ENCODE peak calls at places on chromosomes 7 and 10, in seven cellular contexts. Z, U, L, T, W, H and S are unnamed samples.

GRCh38 chr10:119120413-119120867 is 16.5 kb downstream of the DENND10 start:
- DNase-seq in Z (no peak), W (no peak), T (no peak), L (no peak), H (peak), U (peak), S (no peak)

GRCh38 chr7:95933618-95934017 is 161.3 kb downstream of the DYNC1I1 start:
- DNase-seq in Z (no peak), L (no peak), U (no peak), T (no peak), H (no peak), W (no peak), S (no peak)

GRCh38 chr7:91046322-91047088 is 217.7 kb upstream of the FZD1 start:
- DNase-seq in T (no peak), H (no peak), L (no peak), Z (no peak), U (no peak), W (no peak), S (no peak)

GRCh38 chr10:47165711-47166404 is 134.1 kb upstream of the GDF10 start:
- DNase-seq in L (no peak), W (no peak), U (no peak), Z (peak), T (peak), H (no peak), S (no peak)

GRCh38 chr10:123538401-123539320 is 127.5 kb upstream of the GPR26 start:
- DNase-seq in T (no peak), U (no peak), Z (no peak), L (no peak), H (no peak), W (no peak), S (no peak)

GRCh38 chr10:128150045-128150493 is 23.8 kb upstream of the MKI67 start:
- DNase-seq in T (peak), L (peak), Z (peak), W (peak), U (no peak), H (peak), S (peak)

GRCh38 chr10:58820862-58821559 is 308.3 kb downstream of the BICC1 start:
- DNase-seq in L (no peak), T (no peak), U (no peak), Z (no peak), W (no peak), H (no peak), S (no peak)

GRCh38 chr10:122181901-122182799 is 88.9 kb upstream of the BTBD16 start:
- DNase-seq in T (no peak), H (no peak), Z (no peak), W (no peak), L (no peak), U (no peak), S (no peak)

GRCh38 chr7:37110641-37111421 is 337.8 kb downstream of the ELMO1 start:
- DNase-seq in T (no peak), H (peak), L (no peak), W (no peak), Z (no peak), U (no peak), S (no peak)

GRCh38 chr7:21869785-21870402 is 75.8 kb downstream of the CDCA7L start:
- DNase-seq in U (no peak), Z (no peak), L (no peak), T (no peak), H (peak), W (no peak), S (no peak)

GRCh38 chr7:30556854-30557644 is 37.6 kb upstream of the GARS1 start:
- DNase-seq in T (no peak), H (no peak), U (no peak), W (no peak), L (no peak), Z (no peak), S (no peak)

GRCh38 chr10:21083861-21084260 is 186.8 kb upstream of the NEBL start:
- DNase-seq in L (no peak), T (no peak), U (no peak), H (no peak), Z (no peak), W (no peak), S (no peak)

GRCh38 chr10:1149793-1150637 is 93.8 kb downstream of the WDR37 start:
- DNase-seq in T (peak), U (no peak), H (peak), Z (no peak), W (no peak), L (no peak), S (peak)

GRCh38 chr10:31700222-31700621 is 228.4 kb downstream of the ARHGAP12 start:
- DNase-seq in Z (no peak), U (no peak), W (no peak), L (no peak), H (no peak), T (no peak), S (no peak)

GRCh38 chr10:103720964-103721335 is 134.4 kb downstream of the SH3PXD2A start:
- DNase-seq in U (no peak), Z (no peak), L (no peak), W (no peak), T (no peak), H (no peak), S (no peak)

GRCh38 chr10:75402486-75403143 is 1.1 kb upstream of the ZNF503 start:
- DNase-seq in H (no peak), T (peak), Z (no peak), W (peak), U (no peak), L (peak), S (no peak)

GRCh38 chr7:158819571-158820203 is 9.6 kb downstream of the ESYT2 start:
- DNase-seq in H (peak), W (no peak), Z (no peak), T (no peak), U (no peak), L (no peak), S (peak)

GRCh38 chr7:76011437-76011836 is 17.0 kb upstream of the TMEM120A start:
- DNase-seq in U (no peak), Z (no peak), L (no peak), H (no peak), W (no peak), T (peak), S (no peak)

GRCh38 chr10:122286872-122287271 is 15.8 kb downstream of the BTBD16 start:
- DNase-seq in T (no peak), L (no peak), U (no peak), H (no peak), Z (no peak), W (peak), S (no peak)

GRCh38 chr7:16089191-16089590 is 332.1 kb downstream of the CRPPA start:
- DNase-seq in L (no peak), Z (no peak), T (no peak), U (no peak), H (no peak), W (no peak), S (no peak)

GRCh38 chr7:11492307-11492706 is 339.7 kb downstream of the THSD7A start:
- DNase-seq in W (no peak), T (no peak), Z (no peak), U (no peak), H (no peak), L (no peak), S (no peak)

GRCh38 chr10:9296206-9296605 is 1241.7 kb downstream of the GATA3 start:
- DNase-seq in L (no peak), T (no peak), Z (no peak), U (no peak), W (no peak), H (no peak), S (no peak)

GRCh38 chr10:113381906-113382562 is 170.8 kb upstream of the HABP2 start:
- DNase-seq in L (no peak), H (no peak), W (peak), Z (no peak), U (no peak), T (no peak), S (no peak)

GRCh38 chr10:58137813-58138212 is 129.9 kb downstream of the IPMK start:
- DNase-seq in U (no peak), W (no peak), H (no peak), Z (no peak), L (no peak), T (no peak), S (no peak)

GRCh38 chr10:64365663-64366062 is 844.5 kb downstream of the REEP3 start:
- DNase-seq in Z (no peak), U (no peak), T (no peak), H (no peak), W (no peak), L (no peak), S (no peak)

GRCh38 chr10:114691442-114691941 is 33.4 kb upstream of the ABLIM1 start:
- DNase-seq in L (no peak), Z (no peak), W (no peak), H (no peak), T (no peak), U (no peak), S (no peak)

GRCh38 chr7:100568936-100569844 is 4.5 kb downstream of the SAP25 start:
- DNase-seq in U (no peak), T (peak), Z (no peak), H (peak), W (no peak), L (no peak), S (peak)
- TF ChIP-seq POLR2A in U (peak), T (no peak), Z (no peak), H (peak), W (no peak), L (no peak), S (peak)

DNA sequence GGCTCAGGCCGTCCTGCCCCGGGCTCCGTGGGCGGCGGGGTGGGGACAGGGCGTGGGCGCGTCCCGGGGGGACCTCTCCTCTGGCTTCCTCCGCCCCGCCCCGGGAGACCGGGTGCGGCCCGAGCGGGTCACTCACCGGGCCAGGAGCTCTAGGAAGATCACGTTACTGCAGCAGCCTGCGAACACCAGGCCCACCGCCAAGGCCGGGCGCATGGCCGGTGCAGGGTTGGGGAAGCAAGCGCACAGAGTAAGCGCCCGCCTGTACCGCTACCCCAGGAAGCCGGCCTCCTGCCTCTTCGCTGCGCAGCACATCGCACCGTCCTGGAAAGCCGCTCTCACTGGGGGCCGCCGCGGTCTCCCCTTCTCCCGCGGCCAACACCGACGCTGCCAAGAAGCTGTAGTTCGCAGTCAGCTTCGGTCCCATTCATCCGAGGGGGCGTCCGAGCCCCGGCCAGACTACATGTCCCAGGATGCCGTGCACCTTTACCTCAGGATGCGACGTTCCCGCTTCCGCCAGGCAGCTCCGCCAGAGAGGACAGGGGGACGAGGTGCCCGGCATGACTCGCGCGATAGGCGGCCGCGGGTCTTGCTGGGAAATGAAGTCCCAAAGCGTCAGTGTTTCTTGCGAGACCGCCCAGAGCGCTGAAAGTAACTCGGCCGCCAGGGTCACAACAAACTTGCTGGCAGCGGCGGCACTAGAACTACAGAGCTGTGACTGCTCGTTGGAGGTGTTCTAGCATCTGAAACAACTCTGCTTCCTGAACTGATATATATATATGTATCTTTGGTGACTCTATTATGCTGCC is at the start of gene SLC35B4:
- DNase-seq in H (peak), Z (peak), L (peak), T (peak), U (peak), W (peak), S (peak)
- TF ChIP-seq POLR2A in H (peak), Z (no peak), L (peak), T (no peak), U (peak), W (peak), S (peak)

GRCh38 chr7:5554287-5554785 is 130.7 kb upstream of the TNRC18 start:
- DNase-seq in T (no peak), U (no peak), W (no peak), H (no peak), L (no peak), Z (no peak), S (no peak)

GRCh38 chr7:5553298-5553877 is 129.8 kb upstream of the TNRC18 start:
- DNase-seq in U (no peak), H (peak), T (no peak), Z (no peak), W (no peak), L (no peak), S (peak)

GRCh38 chr7:5559586-5559985 is 136.0 kb upstream of the TNRC18 start:
- DNase-seq in W (no peak), H (no peak), U (no peak), L (no peak), Z (no peak), T (peak), S (no peak)

GRCh38 chr7:5552123-5552522 is 128.5 kb upstream of the TNRC18 start:
- DNase-seq in W (no peak), U (no peak), T (no peak), L (no peak), H (no peak), Z (no peak), S (no peak)

DNA sequence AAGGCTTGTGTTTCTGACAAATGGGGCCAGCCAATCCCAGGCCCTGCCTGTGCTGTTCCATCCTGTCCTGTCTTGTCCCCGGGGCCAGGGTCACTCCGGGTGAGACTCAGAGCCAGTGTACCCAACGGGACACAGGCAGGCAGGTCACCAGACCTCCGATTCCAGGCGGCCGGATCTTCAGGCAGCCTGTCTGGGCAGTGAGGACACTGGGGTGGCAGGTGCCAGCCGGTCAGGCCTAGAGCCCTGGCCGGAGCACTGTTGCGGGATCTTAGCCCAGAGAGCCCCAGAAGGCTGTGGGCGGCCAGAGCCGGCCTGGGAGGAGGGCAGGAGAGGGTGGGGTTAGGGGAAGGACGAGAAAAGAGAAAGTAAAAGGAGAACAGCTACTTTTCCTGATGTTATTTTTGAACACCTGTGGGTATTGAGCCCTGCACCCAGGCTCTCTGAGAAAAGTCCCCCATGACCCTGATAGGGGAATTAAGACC is 134.3 kb upstream of the TNRC18 start:
- DNase-seq in H (peak), U (peak), Z (peak), T (peak), W (no peak), L (no peak), S (peak)
- TF ChIP-seq POLR2A in H (no peak), U (peak), Z (no peak), T (no peak), W (no peak), L (no peak), S (peak)

DNA sequence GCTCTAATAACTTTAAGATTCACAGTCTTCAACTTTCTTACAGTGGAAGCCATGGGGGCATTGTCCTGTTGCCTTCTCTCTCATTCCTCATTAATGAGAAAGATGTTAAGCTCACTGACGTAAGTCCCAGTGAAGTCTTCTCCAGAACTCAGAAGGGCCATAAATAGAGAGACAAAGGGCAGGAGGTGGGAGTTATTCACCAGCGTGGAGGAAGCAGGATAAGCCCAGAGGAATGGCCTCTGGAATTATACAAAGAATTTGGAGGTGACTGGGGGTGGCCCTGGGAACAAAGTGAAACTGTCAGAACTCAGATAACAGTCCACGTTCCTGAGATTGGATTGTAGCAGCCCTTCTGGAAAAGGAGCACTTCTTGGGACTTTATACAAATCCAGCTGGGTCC is 52.4 kb downstream of the SORBS1 start:
- DNase-seq in L (no peak), H (no peak), U (no peak), W (no peak), Z (no peak), T (no peak), S (no peak)
- TF ChIP-seq POLR2A in L (no peak), H (no peak), U (no peak), W (no peak), Z (no peak), T (no peak), S (no peak)